ENCODE peak calls at places on chromosomes 11 and 22, in six cellular contexts. K is aorta, I is IMR-90, B is heart left ventricle, O is small intestine, R is prostate gland. Y is an unnamed sample.
A peak's percentile ranks its signal among the peaks of the same experiment; 100 is the strongest.

GRCh38 chr11:128026596-128026995 is 560.8 kb downstream of the ETS1 start:
- DNase-seq in K (no peak), I (peak; percentile 98), B (no peak), O (no peak), R (no peak), Y (no peak)

GRCh38 chr11:32267679-32268187 is 167.6 kb downstream of the WT1 start:
- DNase-seq in K (no peak), I (no peak), B (no peak), O (no peak), R (no peak), Y (no peak)

GRCh38 chr11:116563028-116563712 is 209.6 kb downstream of the BUD13 start:
- DNase-seq in K (no peak), I (peak; percentile 21), B (no peak), O (peak; percentile 89), R (no peak), Y (no peak)

GRCh38 chr22:31260474-31260856 is 31.8 kb downstream of the PIK3IP1 start:
- DNase-seq in K (no peak), I (no peak), B (no peak), O (no peak), R (no peak), Y (no peak)

GRCh38 chr11:33040862-33041453 is 1.6 kb downstream of the TCP11L1 start:
- DNase-seq in K (no peak), I (no peak), B (no peak), O (no peak), R (no peak), Y (no peak)

GRCh38 chr22:20429254-20430100 is 8.1 kb downstream of the SCARF2 start:
- DNase-seq in K (peak; percentile 73), I (no peak), B (no peak), O (peak; percentile 84), R (no peak), Y (peak; percentile 67)

GRCh38 chr11:69044111-69045013 is 4.4 kb upstream of the TPCN2 start:
- DNase-seq in K (peak; percentile 84), I (peak; percentile 72), B (peak; percentile 67), O (peak; percentile 71), R (peak; percentile 74), Y (peak; percentile 92)

GRCh38 chr11:77732143-77732542 is 88.4 kb downstream of the RSF1 start:
- DNase-seq in K (no peak), I (no peak), B (no peak), O (no peak), R (no peak), Y (no peak)

GRCh38 chr22:20312396-20313191 is 7.3 kb downstream of the DGCR6L start:
- DNase-seq in K (no peak), I (no peak), B (no peak), O (no peak), R (peak; percentile 1), Y (peak; percentile 41)

GRCh38 chr22:48393041-48393370 is 1434.7 kb downstream of the BRD1 start:
- DNase-seq in K (no peak), I (no peak), B (no peak), O (no peak), R (no peak), Y (no peak)

GRCh38 chr11:56885182-56885581 is 103.5 kb upstream of the OR5AK2 start:
- DNase-seq in K (no peak), I (no peak), B (no peak), O (peak; percentile 68), R (peak; percentile 41), Y (no peak)

GRCh38 chr11:108693852-108694251 is 29.0 kb downstream of the DDX10 start:
- DNase-seq in K (no peak), I (peak; percentile 63), B (no peak), O (no peak), R (no peak), Y (no peak)

GRCh38 chr11:111814567-111814966 is 48.4 kb upstream of the PPP2R1B start:
- DNase-seq in K (no peak), I (peak; percentile 91), B (no peak), O (no peak), R (no peak), Y (no peak)

DNA sequence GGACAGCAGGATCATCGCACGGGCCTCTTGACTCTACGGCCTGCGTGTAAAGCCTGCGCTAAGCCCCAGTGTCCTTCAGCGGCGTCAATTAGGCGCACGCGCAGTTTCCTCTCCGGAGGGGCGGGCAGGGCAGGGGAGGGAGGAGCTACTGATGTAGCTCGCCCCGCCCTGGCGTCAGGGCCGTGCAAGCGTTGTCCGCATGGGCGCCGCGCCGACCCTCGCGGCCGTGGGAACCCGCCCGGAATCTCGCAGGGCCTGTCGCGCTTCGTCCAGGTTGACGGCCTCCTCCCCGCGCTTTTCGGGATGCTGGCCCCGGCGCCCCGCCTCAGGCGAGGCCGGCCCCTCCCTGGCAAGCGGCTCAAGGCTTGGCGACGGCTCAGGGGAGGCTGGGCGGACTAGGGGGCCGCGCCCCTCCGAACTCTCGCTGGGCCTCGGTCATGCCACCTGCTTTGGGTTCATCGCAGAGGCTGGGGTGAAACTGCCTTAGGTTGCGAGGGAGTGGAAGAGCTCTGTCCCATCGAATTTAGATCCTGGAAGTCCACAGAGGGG is 61.1 kb downstream of the ST3GAL4 start:
- DNase-seq in K (peak; percentile 95), I (peak; percentile 68), B (peak; percentile 90), O (peak; percentile 56), R (peak; percentile 71), Y (peak; percentile 96)
- H3K4me3 ChIP-seq in K (peak overlapping the region; percentile 12), I (peak overlapping the region; percentile 42), B (no peak overlapping the region), O (peak overlapping the region; percentile 40), R (peak overlapping the region; percentile 29), Y (peak overlapping the region; percentile 50)

GRCh38 chr22:36347094-36347493 is 40.7 kb downstream of the MYH9 start:
- DNase-seq in K (peak; percentile 77), I (no peak), B (no peak), O (no peak), R (no peak), Y (no peak)
- H3K36me3 ChIP-seq in K (no peaks in the 10 kb centered on the region), I (peaks cover 59% of the 10 kb centered on the region), B (peaks cover 71% of the 10 kb centered on the region), O (peaks cover 16% of the 10 kb centered on the region), R (no peaks in the 10 kb centered on the region), Y (peaks cover 33% of the 10 kb centered on the region)

DNA sequence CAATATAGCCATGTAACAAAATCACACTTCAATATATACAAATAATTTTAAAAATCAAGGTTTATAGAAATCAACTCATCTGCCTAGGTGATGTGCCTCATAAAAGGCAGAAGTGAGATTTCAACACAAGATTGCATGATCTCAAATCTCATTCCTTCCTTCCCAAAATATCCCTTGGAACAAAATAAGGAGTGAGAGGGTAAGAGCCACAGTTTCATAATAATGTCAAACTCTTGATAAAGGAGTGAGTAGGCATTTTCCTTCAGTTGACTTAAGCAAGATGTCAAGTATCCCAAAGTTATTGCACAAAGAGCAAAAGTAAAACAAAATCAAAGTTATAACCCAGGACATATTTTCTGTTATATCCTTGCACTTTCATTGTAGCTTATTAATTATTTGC is 81.3 kb downstream of the C22orf31 start:
- DNase-seq in K (no peak), I (no peak), B (no peak), O (no peak), R (no peak), Y (no peak)
- H3K4me1 ChIP-seq in K (peaks cover 9% of the 10 kb centered on the region), I (peaks cover 10% of the 10 kb centered on the region), B (peaks cover 18% of the 10 kb centered on the region), O (peaks cover 5% of the 10 kb centered on the region), R (peaks cover 6% of the 10 kb centered on the region), Y (peaks cover 19% of the 10 kb centered on the region)

DNA sequence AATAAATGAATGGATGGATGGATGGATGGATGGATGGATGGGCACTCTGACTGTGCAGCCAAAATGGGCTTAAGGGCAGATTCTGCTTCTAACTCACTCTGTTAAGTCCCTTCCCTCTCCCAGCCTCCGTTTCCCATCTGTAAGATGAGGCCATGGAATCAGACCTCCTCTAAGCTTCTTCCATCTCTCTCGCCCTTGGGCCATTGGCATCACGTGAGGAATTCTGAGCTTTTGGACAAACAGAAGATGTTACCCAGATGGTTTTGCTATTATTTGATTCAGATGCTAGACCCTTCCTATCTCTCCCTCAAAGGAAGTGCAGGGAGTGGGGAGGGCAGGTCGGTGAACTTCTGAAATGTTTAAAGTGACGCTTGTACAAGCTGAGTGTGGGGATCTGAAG is 4.0 kb upstream of the CYTH4 start:
- DNase-seq in K (no peak), I (no peak), B (no peak), O (no peak), R (no peak), Y (no peak)
- H3K4me3 ChIP-seq in K (no peak overlapping the region), I (no peak overlapping the region), B (no peak overlapping the region), O (no peak overlapping the region), R (no peak overlapping the region), Y (no peak overlapping the region)

DNA sequence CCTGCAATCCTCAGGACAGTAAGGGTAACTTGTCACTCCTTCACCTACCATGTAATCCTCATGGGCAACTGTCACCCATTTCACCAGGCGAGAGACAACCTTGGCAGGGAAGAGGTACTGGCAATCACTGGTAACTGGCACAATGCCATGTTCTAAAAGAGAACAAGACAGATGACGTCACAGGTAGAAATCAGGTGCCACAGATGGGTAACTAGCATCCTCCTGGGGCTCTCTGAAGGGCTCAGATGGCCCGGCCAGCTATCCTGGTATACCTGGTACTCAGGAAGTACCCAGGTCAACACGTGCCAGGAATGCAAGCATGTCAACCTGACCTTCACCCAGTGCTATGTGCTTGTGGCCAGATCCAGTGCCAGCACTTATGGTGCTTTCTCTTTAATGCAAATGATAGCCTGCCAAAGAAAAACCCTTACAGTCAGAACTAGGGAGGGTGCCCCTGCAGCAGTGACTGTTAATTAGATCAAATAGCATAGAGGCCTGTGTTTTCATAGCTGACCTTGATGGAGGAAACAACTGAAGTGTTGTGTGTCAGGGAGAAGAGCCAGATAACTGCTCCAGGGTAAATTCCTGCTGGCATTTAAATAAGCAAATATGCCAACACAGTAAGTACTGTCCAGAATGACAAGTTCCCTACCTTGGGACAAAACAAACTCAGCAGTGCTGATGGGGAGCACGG is 36.2 kb downstream of the THOC5 start:
- DNase-seq in K (no peak), I (no peak), B (peak; percentile 17), O (peak; percentile 2), R (peak; percentile 74), Y (no peak)
- H3K36me3 ChIP-seq in K (peaks cover 7% of the 10 kb centered on the region), I (peaks cover 60% of the 10 kb centered on the region), B (peaks cover 97% of the 10 kb centered on the region), O (peaks cover 22% of the 10 kb centered on the region), R (no peaks in the 10 kb centered on the region), Y (peaks cover 66% of the 10 kb centered on the region)

GRCh38 chr11:72798361-72798760 is 4.5 kb upstream of the STARD10 start:
- DNase-seq in K (no peak), I (no peak), B (no peak), O (no peak), R (no peak), Y (no peak)

GRCh38 chr11:72805214-72805613 is 9.0 kb upstream of the ATG16L2 start:
- DNase-seq in K (no peak), I (no peak), B (no peak), O (no peak), R (no peak), Y (no peak)

GRCh38 chr11:72799441-72799840 is 5.6 kb upstream of the STARD10 start:
- DNase-seq in K (no peak), I (no peak), B (no peak), O (no peak), R (no peak), Y (no peak)

GRCh38 chr11:72807021-72807693 is 7.1 kb upstream of the ATG16L2 start:
- DNase-seq in K (no peak), I (peak; percentile 46), B (no peak), O (no peak), R (no peak), Y (no peak)

GRCh38 chr11:72802822-72803221 is 9.0 kb upstream of the STARD10 start:
- DNase-seq in K (no peak), I (no peak), B (no peak), O (no peak), R (no peak), Y (no peak)
- H3K4me1 ChIP-seq in K (no peaks in the 10 kb centered on the region), I (peaks cover 6% of the 10 kb centered on the region), B (no peaks in the 10 kb centered on the region), O (no peaks in the 10 kb centered on the region), R (no peaks in the 10 kb centered on the region), Y (no peaks in the 10 kb centered on the region)